ENCODE peak calls at places on chromosomes 3 and 15, in eight cellular contexts. One of them, this sample, is unnamed.

GRCh38 chr15:66617137-66618090 is 51.6 kb upstream of the LCTL start:
- DNase-seq in stimulated activated naive CD8-positive, alpha-beta T cell treated with anti-CD3 and anti-CD28 coated beads, Interleukin-15, amount 100 ng/mL, for 72 hours: no peak
- DNase-seq in A549: no peak
- DNase-seq in AG04450: peak
- DNase-seq in NCI-H1105: no peak
- DNase-seq in AG08396: peak
- DNase-seq in activated CD8-positive, alpha-beta memory T cell treated with anti-CD3 and anti-CD28 coated beads, Interleukin-2, amount 50 U/mL, for 48 hours: no peak
- DNase-seq in effector CD4-positive, alpha-beta T cell: no peak
- DNase-seq in this sample: no peak

GRCh38 chr3:102129774-102130608 is 280.7 kb downstream of the NFKBIZ start:
- DNase-seq in stimulated activated naive CD8-positive, alpha-beta T cell treated with anti-CD3 and anti-CD28 coated beads, Interleukin-15, amount 100 ng/mL, for 72 hours: no peak
- DNase-seq in A549: peak
- DNase-seq in NCI-H1105: no peak
- DNase-seq in AG04450: peak
- DNase-seq in activated CD8-positive, alpha-beta memory T cell treated with anti-CD3 and anti-CD28 coated beads, Interleukin-2, amount 50 U/mL, for 48 hours: no peak
- DNase-seq in AG08396: peak
- DNase-seq in effector CD4-positive, alpha-beta T cell: no peak
- DNase-seq in this sample: no peak

GRCh38 chr15:79339588-79340314 is 28.8 kb downstream of the TMED3 start:
- DNase-seq in NCI-H1105: peak
- DNase-seq in stimulated activated naive CD8-positive, alpha-beta T cell treated with anti-CD3 and anti-CD28 coated beads, Interleukin-15, amount 100 ng/mL, for 72 hours: no peak
- DNase-seq in A549: peak
- DNase-seq in activated CD8-positive, alpha-beta memory T cell treated with anti-CD3 and anti-CD28 coated beads, Interleukin-2, amount 50 U/mL, for 48 hours: no peak
- DNase-seq in effector CD4-positive, alpha-beta T cell: no peak
- DNase-seq in AG08396: peak
- DNase-seq in AG04450: peak
- DNase-seq in this sample: no peak

GRCh38 chr3:123467051-123467450 is 18.2 kb upstream of the ADCY5 start:
- DNase-seq in A549: no peak
- DNase-seq in effector CD4-positive, alpha-beta T cell: no peak
- DNase-seq in NCI-H1105: no peak
- DNase-seq in stimulated activated naive CD8-positive, alpha-beta T cell treated with anti-CD3 and anti-CD28 coated beads, Interleukin-15, amount 100 ng/mL, for 72 hours: no peak
- DNase-seq in activated CD8-positive, alpha-beta memory T cell treated with anti-CD3 and anti-CD28 coated beads, Interleukin-2, amount 50 U/mL, for 48 hours: no peak
- DNase-seq in AG04450: no peak
- DNase-seq in AG08396: no peak
- DNase-seq in this sample: no peak

GRCh38 chr3:127482216-127483004 is 108.1 kb downstream of the TPRA1 start:
- DNase-seq in activated CD8-positive, alpha-beta memory T cell treated with anti-CD3 and anti-CD28 coated beads, Interleukin-2, amount 50 U/mL, for 48 hours: peak
- DNase-seq in AG04450: no peak
- DNase-seq in NCI-H1105: no peak
- DNase-seq in stimulated activated naive CD8-positive, alpha-beta T cell treated with anti-CD3 and anti-CD28 coated beads, Interleukin-15, amount 100 ng/mL, for 72 hours: peak
- DNase-seq in A549: no peak
- DNase-seq in effector CD4-positive, alpha-beta T cell: no peak
- DNase-seq in AG08396: no peak
- DNase-seq in this sample: no peak

GRCh38 chr15:20665653-20666052 is 124.1 kb upstream of the GOLGA6L6 start:
- DNase-seq in effector CD4-positive, alpha-beta T cell: no peak
- DNase-seq in A549: no peak
- DNase-seq in AG04450: no peak
- DNase-seq in stimulated activated naive CD8-positive, alpha-beta T cell treated with anti-CD3 and anti-CD28 coated beads, Interleukin-15, amount 100 ng/mL, for 72 hours: no peak
- DNase-seq in AG08396: no peak
- DNase-seq in activated CD8-positive, alpha-beta memory T cell treated with anti-CD3 and anti-CD28 coated beads, Interleukin-2, amount 50 U/mL, for 48 hours: no peak
- DNase-seq in NCI-H1105: no peak
- DNase-seq in this sample: no peak

GRCh38 chr3:167941234-167941995 is 154.3 kb downstream of the GOLIM4 start:
- DNase-seq in AG04450: peak
- DNase-seq in A549: no peak
- DNase-seq in effector CD4-positive, alpha-beta T cell: no peak
- DNase-seq in stimulated activated naive CD8-positive, alpha-beta T cell treated with anti-CD3 and anti-CD28 coated beads, Interleukin-15, amount 100 ng/mL, for 72 hours: no peak
- DNase-seq in AG08396: peak
- DNase-seq in activated CD8-positive, alpha-beta memory T cell treated with anti-CD3 and anti-CD28 coated beads, Interleukin-2, amount 50 U/mL, for 48 hours: no peak
- DNase-seq in NCI-H1105: no peak
- DNase-seq in this sample: no peak

GRCh38 chr3:8579101-8579500 is 65.5 kb downstream of the SSUH2 start:
- DNase-seq in activated CD8-positive, alpha-beta memory T cell treated with anti-CD3 and anti-CD28 coated beads, Interleukin-2, amount 50 U/mL, for 48 hours: no peak
- DNase-seq in AG08396: no peak
- DNase-seq in A549: no peak
- DNase-seq in AG04450: no peak
- DNase-seq in stimulated activated naive CD8-positive, alpha-beta T cell treated with anti-CD3 and anti-CD28 coated beads, Interleukin-15, amount 100 ng/mL, for 72 hours: no peak
- DNase-seq in NCI-H1105: no peak
- DNase-seq in effector CD4-positive, alpha-beta T cell: no peak
- DNase-seq in this sample: no peak

GRCh38 chr15:74823324-74823723 is 3.1 kb upstream of the CPLX3 start:
- DNase-seq in A549: no peak
- DNase-seq in activated CD8-positive, alpha-beta memory T cell treated with anti-CD3 and anti-CD28 coated beads, Interleukin-2, amount 50 U/mL, for 48 hours: no peak
- DNase-seq in effector CD4-positive, alpha-beta T cell: no peak
- DNase-seq in AG08396: no peak
- DNase-seq in NCI-H1105: no peak
- DNase-seq in AG04450: no peak
- DNase-seq in stimulated activated naive CD8-positive, alpha-beta T cell treated with anti-CD3 and anti-CD28 coated beads, Interleukin-15, amount 100 ng/mL, for 72 hours: no peak
- DNase-seq in this sample: no peak

GRCh38 chr3:189186093-189186492 is 14.3 kb downstream of the TPRG1 start:
- DNase-seq in AG08396: peak
- DNase-seq in activated CD8-positive, alpha-beta memory T cell treated with anti-CD3 and anti-CD28 coated beads, Interleukin-2, amount 50 U/mL, for 48 hours: no peak
- DNase-seq in NCI-H1105: no peak
- DNase-seq in stimulated activated naive CD8-positive, alpha-beta T cell treated with anti-CD3 and anti-CD28 coated beads, Interleukin-15, amount 100 ng/mL, for 72 hours: no peak
- DNase-seq in effector CD4-positive, alpha-beta T cell: no peak
- DNase-seq in AG04450: no peak
- DNase-seq in A549: no peak
- DNase-seq in this sample: no peak

GRCh38 chr3:127478922-127479321 is 111.6 kb downstream of the TPRA1 start:
- DNase-seq in A549: no peak
- DNase-seq in activated CD8-positive, alpha-beta memory T cell treated with anti-CD3 and anti-CD28 coated beads, Interleukin-2, amount 50 U/mL, for 48 hours: no peak
- DNase-seq in AG08396: no peak
- DNase-seq in stimulated activated naive CD8-positive, alpha-beta T cell treated with anti-CD3 and anti-CD28 coated beads, Interleukin-15, amount 100 ng/mL, for 72 hours: no peak
- DNase-seq in NCI-H1105: no peak
- DNase-seq in AG04450: no peak
- DNase-seq in effector CD4-positive, alpha-beta T cell: no peak
- DNase-seq in this sample: no peak

GRCh38 chr3:189368384-189368783 is 196.6 kb downstream of the TPRG1 start:
- DNase-seq in AG08396: no peak
- DNase-seq in NCI-H1105: no peak
- DNase-seq in AG04450: no peak
- DNase-seq in effector CD4-positive, alpha-beta T cell: no peak
- DNase-seq in A549: no peak
- DNase-seq in activated CD8-positive, alpha-beta memory T cell treated with anti-CD3 and anti-CD28 coated beads, Interleukin-2, amount 50 U/mL, for 48 hours: no peak
- DNase-seq in stimulated activated naive CD8-positive, alpha-beta T cell treated with anti-CD3 and anti-CD28 coated beads, Interleukin-15, amount 100 ng/mL, for 72 hours: no peak
- DNase-seq in this sample: no peak

GRCh38 chr15:67796196-67796699 is 29.1 kb upstream of the SKOR1 start:
- DNase-seq in AG04450: no peak
- DNase-seq in effector CD4-positive, alpha-beta T cell: no peak
- DNase-seq in A549: no peak
- DNase-seq in NCI-H1105: no peak
- DNase-seq in activated CD8-positive, alpha-beta memory T cell treated with anti-CD3 and anti-CD28 coated beads, Interleukin-2, amount 50 U/mL, for 48 hours: no peak
- DNase-seq in stimulated activated naive CD8-positive, alpha-beta T cell treated with anti-CD3 and anti-CD28 coated beads, Interleukin-15, amount 100 ng/mL, for 72 hours: no peak
- DNase-seq in AG08396: no peak
- DNase-seq in this sample: no peak

GRCh38 chr15:27095809-27096580 is 125.0 kb downstream of the GABRG3 start:
- DNase-seq in AG04450: no peak
- DNase-seq in NCI-H1105: no peak
- DNase-seq in AG08396: no peak
- DNase-seq in activated CD8-positive, alpha-beta memory T cell treated with anti-CD3 and anti-CD28 coated beads, Interleukin-2, amount 50 U/mL, for 48 hours: no peak
- DNase-seq in A549: no peak
- DNase-seq in effector CD4-positive, alpha-beta T cell: no peak
- DNase-seq in stimulated activated naive CD8-positive, alpha-beta T cell treated with anti-CD3 and anti-CD28 coated beads, Interleukin-15, amount 100 ng/mL, for 72 hours: no peak
- DNase-seq in this sample: no peak

GRCh38 chr15:57079907-57080750 is 161.7 kb downstream of the TCF12 start:
- DNase-seq in AG04450: no peak
- DNase-seq in stimulated activated naive CD8-positive, alpha-beta T cell treated with anti-CD3 and anti-CD28 coated beads, Interleukin-15, amount 100 ng/mL, for 72 hours: no peak
- DNase-seq in NCI-H1105: no peak
- DNase-seq in activated CD8-positive, alpha-beta memory T cell treated with anti-CD3 and anti-CD28 coated beads, Interleukin-2, amount 50 U/mL, for 48 hours: no peak
- DNase-seq in effector CD4-positive, alpha-beta T cell: no peak
- DNase-seq in A549: no peak
- DNase-seq in AG08396: no peak
- DNase-seq in this sample: peak

GRCh38 chr15:63041982-63042878 is at the start of gene TPM1:
- DNase-seq in AG04450: peak
- DNase-seq in effector CD4-positive, alpha-beta T cell: no peak
- DNase-seq in AG08396: peak
- DNase-seq in A549: peak
- DNase-seq in stimulated activated naive CD8-positive, alpha-beta T cell treated with anti-CD3 and anti-CD28 coated beads, Interleukin-15, amount 100 ng/mL, for 72 hours: peak
- DNase-seq in activated CD8-positive, alpha-beta memory T cell treated with anti-CD3 and anti-CD28 coated beads, Interleukin-2, amount 50 U/mL, for 48 hours: peak
- DNase-seq in NCI-H1105: peak
- DNase-seq in this sample: no peak

GRCh38 chr3:38649500-38650247 is at the start of gene SCN5A:
- DNase-seq in AG04450: no peak
- DNase-seq in NCI-H1105: peak
- DNase-seq in A549: peak
- DNase-seq in activated CD8-positive, alpha-beta memory T cell treated with anti-CD3 and anti-CD28 coated beads, Interleukin-2, amount 50 U/mL, for 48 hours: peak
- DNase-seq in stimulated activated naive CD8-positive, alpha-beta T cell treated with anti-CD3 and anti-CD28 coated beads, Interleukin-15, amount 100 ng/mL, for 72 hours: peak
- DNase-seq in effector CD4-positive, alpha-beta T cell: peak
- DNase-seq in AG08396: peak
- DNase-seq in this sample: peak

GRCh38 chr3:9231006-9231405 is 18.4 kb downstream of the SRGAP3 start:
- DNase-seq in NCI-H1105: no peak
- DNase-seq in A549: no peak
- DNase-seq in stimulated activated naive CD8-positive, alpha-beta T cell treated with anti-CD3 and anti-CD28 coated beads, Interleukin-15, amount 100 ng/mL, for 72 hours: no peak
- DNase-seq in AG08396: no peak
- DNase-seq in AG04450: no peak
- DNase-seq in effector CD4-positive, alpha-beta T cell: no peak
- DNase-seq in activated CD8-positive, alpha-beta memory T cell treated with anti-CD3 and anti-CD28 coated beads, Interleukin-2, amount 50 U/mL, for 48 hours: no peak
- DNase-seq in this sample: no peak

GRCh38 chr3:33211444-33211843 is 7.2 kb downstream of the SUSD5 start:
- DNase-seq in activated CD8-positive, alpha-beta memory T cell treated with anti-CD3 and anti-CD28 coated beads, Interleukin-2, amount 50 U/mL, for 48 hours: no peak
- DNase-seq in A549: peak
- DNase-seq in NCI-H1105: no peak
- DNase-seq in stimulated activated naive CD8-positive, alpha-beta T cell treated with anti-CD3 and anti-CD28 coated beads, Interleukin-15, amount 100 ng/mL, for 72 hours: no peak
- DNase-seq in effector CD4-positive, alpha-beta T cell: no peak
- DNase-seq in AG04450: peak
- DNase-seq in AG08396: peak
- DNase-seq in this sample: no peak

GRCh38 chr3:71585126-71585525 is 1.6 kb upstream of the FOXP1 start:
- DNase-seq in AG04450: no peak
- DNase-seq in NCI-H1105: no peak
- DNase-seq in stimulated activated naive CD8-positive, alpha-beta T cell treated with anti-CD3 and anti-CD28 coated beads, Interleukin-15, amount 100 ng/mL, for 72 hours: peak
- DNase-seq in effector CD4-positive, alpha-beta T cell: no peak
- DNase-seq in activated CD8-positive, alpha-beta memory T cell treated with anti-CD3 and anti-CD28 coated beads, Interleukin-2, amount 50 U/mL, for 48 hours: no peak
- DNase-seq in A549: no peak
- DNase-seq in AG08396: no peak
- DNase-seq in this sample: peak

GRCh38 chr15:100918034-100918689 is 995 bp upstream of the LRRK1 start:
- DNase-seq in AG04450: no peak
- DNase-seq in AG08396: peak
- DNase-seq in activated CD8-positive, alpha-beta memory T cell treated with anti-CD3 and anti-CD28 coated beads, Interleukin-2, amount 50 U/mL, for 48 hours: peak
- DNase-seq in NCI-H1105: peak
- DNase-seq in effector CD4-positive, alpha-beta T cell: peak
- DNase-seq in stimulated activated naive CD8-positive, alpha-beta T cell treated with anti-CD3 and anti-CD28 coated beads, Interleukin-15, amount 100 ng/mL, for 72 hours: peak
- DNase-seq in A549: peak
- DNase-seq in this sample: peak

GRCh38 chr3:8853081-8853480 is 83.7 kb upstream of the OXTR start:
- DNase-seq in AG08396: no peak
- DNase-seq in A549: no peak
- DNase-seq in activated CD8-positive, alpha-beta memory T cell treated with anti-CD3 and anti-CD28 coated beads, Interleukin-2, amount 50 U/mL, for 48 hours: no peak
- DNase-seq in AG04450: no peak
- DNase-seq in effector CD4-positive, alpha-beta T cell: no peak
- DNase-seq in stimulated activated naive CD8-positive, alpha-beta T cell treated with anti-CD3 and anti-CD28 coated beads, Interleukin-15, amount 100 ng/mL, for 72 hours: no peak
- DNase-seq in NCI-H1105: no peak
- DNase-seq in this sample: no peak

GRCh38 chr3:111943533-111943932 is 35.3 kb upstream of the ABHD10 start:
- DNase-seq in effector CD4-positive, alpha-beta T cell: no peak
- DNase-seq in NCI-H1105: no peak
- DNase-seq in activated CD8-positive, alpha-beta memory T cell treated with anti-CD3 and anti-CD28 coated beads, Interleukin-2, amount 50 U/mL, for 48 hours: no peak
- DNase-seq in AG04450: no peak
- DNase-seq in AG08396: no peak
- DNase-seq in A549: no peak
- DNase-seq in stimulated activated naive CD8-positive, alpha-beta T cell treated with anti-CD3 and anti-CD28 coated beads, Interleukin-15, amount 100 ng/mL, for 72 hours: no peak
- DNase-seq in this sample: no peak

GRCh38 chr3:9225268-9225667 is 24.2 kb downstream of the SRGAP3 start:
- DNase-seq in effector CD4-positive, alpha-beta T cell: no peak
- DNase-seq in AG08396: no peak
- DNase-seq in NCI-H1105: no peak
- DNase-seq in A549: no peak
- DNase-seq in activated CD8-positive, alpha-beta memory T cell treated with anti-CD3 and anti-CD28 coated beads, Interleukin-2, amount 50 U/mL, for 48 hours: no peak
- DNase-seq in stimulated activated naive CD8-positive, alpha-beta T cell treated with anti-CD3 and anti-CD28 coated beads, Interleukin-15, amount 100 ng/mL, for 72 hours: no peak
- DNase-seq in AG04450: no peak
- DNase-seq in this sample: no peak

GRCh38 chr15:59138243-59138642 is 33.3 kb downstream of the CCNB2 start:
- DNase-seq in NCI-H1105: peak
- DNase-seq in A549: peak
- DNase-seq in stimulated activated naive CD8-positive, alpha-beta T cell treated with anti-CD3 and anti-CD28 coated beads, Interleukin-15, amount 100 ng/mL, for 72 hours: peak
- DNase-seq in activated CD8-positive, alpha-beta memory T cell treated with anti-CD3 and anti-CD28 coated beads, Interleukin-2, amount 50 U/mL, for 48 hours: peak
- DNase-seq in AG04450: no peak
- DNase-seq in AG08396: peak
- DNase-seq in effector CD4-positive, alpha-beta T cell: peak
- DNase-seq in this sample: peak

GRCh38 chr3:71725279-71725991 is at the start of gene EIF4E3:
- DNase-seq in activated CD8-positive, alpha-beta memory T cell treated with anti-CD3 and anti-CD28 coated beads, Interleukin-2, amount 50 U/mL, for 48 hours: peak
- DNase-seq in effector CD4-positive, alpha-beta T cell: peak
- DNase-seq in stimulated activated naive CD8-positive, alpha-beta T cell treated with anti-CD3 and anti-CD28 coated beads, Interleukin-15, amount 100 ng/mL, for 72 hours: peak
- DNase-seq in NCI-H1105: no peak
- DNase-seq in A549: peak
- DNase-seq in AG08396: peak
- DNase-seq in AG04450: no peak
- DNase-seq in this sample: peak

GRCh38 chr3:162142511-162142910 is 645.9 kb downstream of the OTOL1 start:
- DNase-seq in stimulated activated naive CD8-positive, alpha-beta T cell treated with anti-CD3 and anti-CD28 coated beads, Interleukin-15, amount 100 ng/mL, for 72 hours: no peak
- DNase-seq in AG04450: no peak
- DNase-seq in A549: no peak
- DNase-seq in AG08396: peak
- DNase-seq in NCI-H1105: no peak
- DNase-seq in activated CD8-positive, alpha-beta memory T cell treated with anti-CD3 and anti-CD28 coated beads, Interleukin-2, amount 50 U/mL, for 48 hours: no peak
- DNase-seq in effector CD4-positive, alpha-beta T cell: no peak
- DNase-seq in this sample: no peak

GRCh38 chr15:70160267-70160666 is 62.5 kb upstream of the TLE3 start:
- DNase-seq in NCI-H1105: no peak
- DNase-seq in stimulated activated naive CD8-positive, alpha-beta T cell treated with anti-CD3 and anti-CD28 coated beads, Interleukin-15, amount 100 ng/mL, for 72 hours: no peak
- DNase-seq in AG04450: no peak
- DNase-seq in AG08396: no peak
- DNase-seq in activated CD8-positive, alpha-beta memory T cell treated with anti-CD3 and anti-CD28 coated beads, Interleukin-2, amount 50 U/mL, for 48 hours: no peak
- DNase-seq in A549: no peak
- DNase-seq in effector CD4-positive, alpha-beta T cell: no peak
- DNase-seq in this sample: no peak

GRCh38 chr15:66189291-66189690 is 64.3 kb downstream of the MEGF11 start:
- DNase-seq in NCI-H1105: no peak
- DNase-seq in A549: no peak
- DNase-seq in stimulated activated naive CD8-positive, alpha-beta T cell treated with anti-CD3 and anti-CD28 coated beads, Interleukin-15, amount 100 ng/mL, for 72 hours: no peak
- DNase-seq in AG08396: no peak
- DNase-seq in AG04450: no peak
- DNase-seq in effector CD4-positive, alpha-beta T cell: no peak
- DNase-seq in activated CD8-positive, alpha-beta memory T cell treated with anti-CD3 and anti-CD28 coated beads, Interleukin-2, amount 50 U/mL, for 48 hours: no peak
- DNase-seq in this sample: no peak

GRCh38 chr3:189641776-189642175 is 10.6 kb downstream of the TP63 start:
- DNase-seq in AG08396: no peak
- DNase-seq in effector CD4-positive, alpha-beta T cell: no peak
- DNase-seq in A549: no peak
- DNase-seq in stimulated activated naive CD8-positive, alpha-beta T cell treated with anti-CD3 and anti-CD28 coated beads, Interleukin-15, amount 100 ng/mL, for 72 hours: no peak
- DNase-seq in AG04450: no peak
- DNase-seq in activated CD8-positive, alpha-beta memory T cell treated with anti-CD3 and anti-CD28 coated beads, Interleukin-2, amount 50 U/mL, for 48 hours: no peak
- DNase-seq in NCI-H1105: no peak
- DNase-seq in this sample: no peak

GRCh38 chr3:88997276-88997675 is 110.1 kb upstream of the EPHA3 start:
- DNase-seq in A549: no peak
- DNase-seq in effector CD4-positive, alpha-beta T cell: no peak
- DNase-seq in activated CD8-positive, alpha-beta memory T cell treated with anti-CD3 and anti-CD28 coated beads, Interleukin-2, amount 50 U/mL, for 48 hours: no peak
- DNase-seq in AG08396: no peak
- DNase-seq in stimulated activated naive CD8-positive, alpha-beta T cell treated with anti-CD3 and anti-CD28 coated beads, Interleukin-15, amount 100 ng/mL, for 72 hours: no peak
- DNase-seq in NCI-H1105: no peak
- DNase-seq in AG04450: no peak
- DNase-seq in this sample: no peak

GRCh38 chr3:183324083-183324482 is 71.0 kb downstream of the B3GNT5 start:
- DNase-seq in AG04450: no peak
- DNase-seq in activated CD8-positive, alpha-beta memory T cell treated with anti-CD3 and anti-CD28 coated beads, Interleukin-2, amount 50 U/mL, for 48 hours: no peak
- DNase-seq in stimulated activated naive CD8-positive, alpha-beta T cell treated with anti-CD3 and anti-CD28 coated beads, Interleukin-15, amount 100 ng/mL, for 72 hours: no peak
- DNase-seq in effector CD4-positive, alpha-beta T cell: no peak
- DNase-seq in A549: no peak
- DNase-seq in AG08396: no peak
- DNase-seq in NCI-H1105: no peak
- DNase-seq in this sample: no peak

GRCh38 chr15:82877825-82878224 is 68.4 kb downstream of the WHAMM start:
- DNase-seq in AG08396: no peak
- DNase-seq in effector CD4-positive, alpha-beta T cell: no peak
- DNase-seq in A549: no peak
- DNase-seq in stimulated activated naive CD8-positive, alpha-beta T cell treated with anti-CD3 and anti-CD28 coated beads, Interleukin-15, amount 100 ng/mL, for 72 hours: no peak
- DNase-seq in activated CD8-positive, alpha-beta memory T cell treated with anti-CD3 and anti-CD28 coated beads, Interleukin-2, amount 50 U/mL, for 48 hours: no peak
- DNase-seq in AG04450: no peak
- DNase-seq in NCI-H1105: no peak
- DNase-seq in this sample: no peak

GRCh38 chr3:138078096-138078495 is 37.3 kb downstream of the DZIP1L start:
- DNase-seq in effector CD4-positive, alpha-beta T cell: no peak
- DNase-seq in A549: no peak
- DNase-seq in AG04450: no peak
- DNase-seq in stimulated activated naive CD8-positive, alpha-beta T cell treated with anti-CD3 and anti-CD28 coated beads, Interleukin-15, amount 100 ng/mL, for 72 hours: no peak
- DNase-seq in NCI-H1105: no peak
- DNase-seq in AG08396: no peak
- DNase-seq in activated CD8-positive, alpha-beta memory T cell treated with anti-CD3 and anti-CD28 coated beads, Interleukin-2, amount 50 U/mL, for 48 hours: no peak
- DNase-seq in this sample: no peak